ENCODE peak calls at places on chromosomes 16 and 17, in four cellular contexts. Z, G, U and X are unnamed samples.

GRCh38 chr16:54280751-54281150 is 5.8 kb downstream of the IRX3 start:
- DNase-seq in G (peak), Z (no peak), U (no peak), X (no peak)

GRCh38 chr17:56863974-56864373 is 30.0 kb downstream of the DGKE start:
- DNase-seq in G (no peak), U (no peak), Z (no peak), X (no peak)

GRCh38 chr17:80785477-80786178 is 206.0 kb upstream of the CHMP6 start:
- DNase-seq in U (no peak), G (no peak), Z (no peak), X (no peak)

GRCh38 chr16:10859650-10860049 is 17.4 kb upstream of the CIITA start:
- DNase-seq in U (no peak), G (no peak), Z (no peak), X (no peak)

GRCh38 chr16:86929149-86929871 is 351.0 kb downstream of the FOXL1 start:
- DNase-seq in U (no peak), G (peak), Z (peak), X (no peak)

GRCh38 chr16:56301391-56301850 is 110.1 kb downstream of the GNAO1 start:
- DNase-seq in Z (peak), G (no peak), U (no peak), X (no peak)

GRCh38 chr16:86718118-86718517 is 139.8 kb downstream of the FOXL1 start:
- DNase-seq in G (no peak), Z (no peak), U (no peak), X (no peak)

GRCh38 chr17:77493901-77494663 is 353.3 kb downstream of the SEC14L1 start:
- DNase-seq in U (peak), G (no peak), Z (no peak), X (no peak)

GRCh38 chr17:44767493-44767892 is 8.7 kb downstream of the ADAM11 start:
- DNase-seq in U (no peak), G (no peak), Z (no peak), X (no peak)

GRCh38 chr17:7750321-7750821 is 32.8 kb downstream of the DNAH2 start:
- DNase-seq in U (no peak), Z (peak), G (no peak), X (no peak)

GRCh38 chr17:31688704-31689103 is 170.3 kb downstream of the COPRS start:
- DNase-seq in U (no peak), Z (no peak), G (no peak), X (no peak)

GRCh38 chr17:76532072-76532651 is 5.3 kb downstream of the CYGB start:
- DNase-seq in U (no peak), Z (peak), G (no peak), X (no peak)

GRCh38 chr16:83946781-83947566 is 6.1 kb upstream of the OSGIN1 start:
- DNase-seq in U (no peak), Z (no peak), G (no peak), X (no peak)

GRCh38 chr16:15726715-15727114 is 76.7 kb downstream of the NDE1 start:
- DNase-seq in G (no peak), U (no peak), Z (no peak), X (no peak)

GRCh38 chr17:75632428-75632827 is 806 bp upstream of the SMIM5 start:
- DNase-seq in G (no peak), U (no peak), Z (no peak), X (no peak)

GRCh38 chr17:50952889-50953288 is 86.7 kb upstream of the TOB1 start:
- DNase-seq in G (no peak), U (no peak), Z (no peak), X (peak)

GRCh38 chr16:82535262-82535661 is 91.5 kb upstream of the CDH13 start:
- DNase-seq in Z (no peak), G (no peak), U (no peak), X (no peak)

GRCh38 chr17:4840893-4841242 is 7.7 kb downstream of the MINK1 start:
- DNase-seq in Z (no peak), G (no peak), U (no peak), X (no peak)

GRCh38 chr16:65757064-65757463 is 609.4 kb upstream of the CDH5 start:
- DNase-seq in G (no peak), U (no peak), Z (peak), X (no peak)

GRCh38 chr17:75088465-75088895 is 726 bp downstream of the SLC16A5 start:
- DNase-seq in U (no peak), Z (no peak), G (no peak), X (no peak)

GRCh38 chr17:37079735-37080134 is 131.0 kb downstream of the AATF start:
- DNase-seq in U (no peak), G (no peak), Z (peak), X (no peak)

GRCh38 chr16:65546353-65546791 is 424.5 kb upstream of the CDH11 start:
- DNase-seq in Z (peak), G (no peak), U (no peak), X (no peak)

GRCh38 chr16:10332301-10332700 is 53.6 kb upstream of the ATF7IP2 start:
- DNase-seq in Z (no peak), G (no peak), U (no peak), X (no peak)

GRCh38 chr17:60496051-60496450 is 30.0 kb downstream of the APPBP2 start:
- DNase-seq in Z (no peak), G (no peak), U (no peak), X (no peak)

GRCh38 chr17:81401727-81402529 is 6.7 kb downstream of the BAHCC1 start:
- DNase-seq in Z (peak), U (peak), G (no peak), X (no peak)

GRCh38 chr16:79768594-79768993 is 168.1 kb upstream of the MAF start:
- DNase-seq in Z (no peak), G (no peak), U (no peak), X (no peak)

GRCh38 chr17:75549246-75550138 is 24.0 kb downstream of the LLGL2 start:
- DNase-seq in G (no peak), U (no peak), Z (no peak), X (peak)

GRCh38 chr16:84438971-84439696 is 65.3 kb downstream of the MEAK7 start:
- DNase-seq in G (no peak), U (no peak), Z (no peak), X (no peak)

GRCh38 chr17:27319536-27320221 is 25.8 kb downstream of the WSB1 start:
- DNase-seq in Z (peak), U (no peak), G (peak), X (no peak)

GRCh38 chr16:27224271-27224737 is 21.0 kb downstream of the KDM8 start:
- DNase-seq in G (no peak), U (no peak), Z (no peak), X (no peak)

GRCh38 chr16:27226476-27226875 is 23.1 kb downstream of the KDM8 start:
- DNase-seq in U (no peak), Z (no peak), G (no peak), X (no peak)

GRCh38 chr16:27224741-27225300 is 21.5 kb downstream of the KDM8 start:
- DNase-seq in Z (no peak), U (no peak), G (no peak), X (no peak)

GRCh38 chr16:27226976-27227705 is 23.8 kb downstream of the KDM8 start:
- DNase-seq in Z (no peak), U (no peak), G (no peak), X (no peak)

GRCh38 chr16:27225536-27226360 is 22.4 kb downstream of the KDM8 start:
- DNase-seq in U (no peak), Z (no peak), G (no peak), X (no peak)
- TF ChIP-seq CTCF in U (no peak), Z (no peak), G (no peak), X (no peak)

GRCh38 chr17:561118-561517 is 153.5 kb downstream of the VPS53 start:
- DNase-seq in Z (peak), U (no peak), G (no peak), X (no peak)

GRCh38 chr17:564526-564925 is 150.1 kb downstream of the VPS53 start:
- DNase-seq in G (no peak), Z (no peak), U (no peak), X (no peak)

GRCh38 chr17:563646-564045 is 151.0 kb downstream of the VPS53 start:
- DNase-seq in Z (no peak), G (no peak), U (no peak), X (no peak)

GRCh38 chr17:562174-562573 is 152.5 kb downstream of the VPS53 start:
- DNase-seq in U (no peak), G (no peak), Z (peak), X (no peak)

DNA sequence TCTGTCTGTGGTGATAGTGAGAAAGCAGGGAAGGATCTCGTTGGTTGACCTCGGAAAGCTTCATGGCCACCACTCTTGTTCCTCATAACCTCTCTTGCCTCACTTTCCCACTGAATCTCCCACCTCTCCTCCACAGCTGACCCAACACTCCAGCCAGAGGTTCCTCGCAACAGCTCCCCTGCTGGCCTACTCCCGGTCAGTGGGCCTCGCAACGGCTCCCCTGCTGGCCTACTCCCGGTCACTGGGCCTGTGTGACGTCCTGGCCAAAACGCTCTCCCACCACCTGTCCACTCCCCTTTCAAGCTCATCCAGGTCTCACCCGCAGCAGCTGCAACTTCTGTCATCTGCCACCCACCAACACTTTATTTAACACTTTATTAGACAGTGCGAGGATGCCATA is 149.1 kb downstream of the VPS53 start:
- DNase-seq in G (no peak), Z (no peak), U (no peak), X (no peak)
- TF ChIP-seq CTCF in G (no peak), Z (peak), U (no peak), X (no peak)

DNA sequence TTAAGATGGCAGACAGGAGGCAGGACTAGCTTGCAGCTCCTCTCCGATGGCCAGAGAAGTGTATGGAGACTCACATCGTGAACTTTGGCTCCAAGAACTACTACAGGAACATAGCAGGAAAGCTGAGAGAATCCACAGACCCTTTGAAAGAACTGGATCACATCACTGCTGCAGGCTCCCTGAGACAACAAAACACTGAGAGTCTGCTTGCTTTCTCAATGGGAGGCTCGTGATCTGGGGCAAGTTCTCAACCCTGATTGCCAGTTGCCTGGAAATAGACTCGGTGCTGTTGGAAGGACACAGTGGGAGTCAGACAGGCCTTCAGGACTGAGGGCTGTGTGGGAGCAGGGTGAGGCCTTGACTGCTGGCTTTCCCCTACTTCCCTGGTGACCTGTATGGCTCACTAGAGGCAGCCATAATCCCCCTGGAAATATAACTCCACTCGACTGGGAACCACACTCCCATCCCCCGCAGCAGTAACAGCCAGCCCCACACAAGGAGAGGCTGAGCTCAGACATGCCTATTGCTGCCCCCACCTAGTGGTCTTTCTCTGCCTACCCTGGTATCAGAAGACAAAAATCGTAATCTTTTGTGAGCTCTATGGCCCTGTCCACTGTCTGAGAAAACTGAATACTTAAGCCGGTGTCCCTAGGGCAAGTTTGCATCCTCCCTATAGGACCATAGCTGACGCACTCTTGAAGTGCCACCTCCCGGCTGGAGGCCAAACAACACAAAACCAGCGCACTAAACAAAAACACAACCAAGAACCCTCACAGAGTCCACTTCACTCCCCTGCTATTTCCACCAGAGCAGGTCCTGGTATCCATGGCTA is 238.4 kb downstream of the CEP112 start:
- DNase-seq in Z (no peak), G (no peak), U (no peak), X (no peak)
- TF ChIP-seq CTCF in Z (no peak), G (no peak), U (no peak), X (no peak)

GRCh38 chr17:66522591-66523272 is 220.3 kb downstream of the PRKCA start:
- DNase-seq in G (no peak), Z (no peak), U (no peak), X (no peak)

GRCh38 chr17:66520986-66521385 is 218.6 kb downstream of the PRKCA start:
- DNase-seq in Z (no peak), U (no peak), G (no peak), X (no peak)

GRCh38 chr17:66525338-66525737 is 222.9 kb downstream of the PRKCA start:
- DNase-seq in U (no peak), Z (no peak), G (no peak), X (no peak)

GRCh38 chr17:66524848-66525247 is 222.4 kb downstream of the PRKCA start:
- DNase-seq in Z (no peak), U (no peak), G (no peak), X (no peak)

GRCh38 chr17:66523378-66524174 is 221.2 kb downstream of the PRKCA start:
- DNase-seq in U (no peak), G (no peak), Z (no peak), X (no peak)
- TF ChIP-seq CTCF in U (no peak), G (no peak), Z (no peak), X (no peak)

DNA sequence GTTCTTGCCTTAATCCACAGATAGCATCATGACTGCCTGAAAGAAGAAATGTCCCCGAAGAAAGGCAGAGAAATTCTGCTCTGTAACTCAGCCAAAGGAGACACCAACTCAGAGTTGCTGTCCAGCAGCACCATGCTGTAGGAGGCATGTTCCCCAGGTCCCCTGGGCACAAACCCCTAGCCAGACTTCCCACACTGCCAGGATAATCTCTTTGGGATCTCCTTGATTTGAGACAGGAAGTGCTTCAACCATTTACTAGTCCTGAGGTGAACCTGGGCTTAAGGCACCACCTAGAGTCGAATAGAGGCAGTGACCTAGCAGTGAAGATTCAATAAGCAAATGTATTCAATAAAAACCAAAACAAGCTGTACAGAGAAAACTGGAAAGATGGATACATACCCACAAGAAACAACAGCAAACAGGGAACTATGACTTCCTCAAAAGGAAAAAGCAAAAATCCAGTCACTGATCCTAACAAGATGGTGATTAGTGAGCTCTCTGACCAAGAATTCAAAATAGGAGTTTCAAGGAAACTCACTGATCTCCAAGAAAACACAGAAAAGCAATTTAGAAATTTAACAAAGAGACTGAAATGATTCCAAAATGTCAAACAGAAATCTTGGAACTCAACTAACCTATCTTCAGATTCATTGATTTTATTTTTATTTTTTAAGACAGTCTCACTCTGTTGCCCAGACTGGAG is 5.7 kb downstream of the OR4D2 start:
- DNase-seq in U (peak), G (no peak), Z (peak), X (no peak)
- TF ChIP-seq CTCF in U (peak), G (no peak), Z (peak), X (peak)

DNA sequence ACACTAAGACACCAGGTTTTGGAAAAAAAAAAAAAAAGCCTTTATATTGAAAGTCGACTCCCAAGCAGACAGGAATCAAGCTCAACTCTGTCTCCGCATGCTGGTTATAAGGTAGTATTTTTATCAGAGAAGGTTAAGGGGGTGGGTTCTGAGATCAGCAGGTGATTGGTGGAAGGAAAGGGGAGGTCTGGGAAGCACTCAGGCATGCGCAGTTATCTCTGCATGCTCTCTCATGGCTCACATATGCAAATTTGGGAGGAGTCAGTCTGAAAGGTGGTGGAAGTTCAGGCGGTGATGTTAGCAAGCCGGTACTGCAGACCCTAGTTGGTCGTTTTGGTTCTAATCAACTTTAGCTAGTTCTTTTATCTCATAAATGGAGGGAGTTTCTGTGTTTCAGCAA is 357.6 kb upstream of the C16orf82 start:
- DNase-seq in G (no peak), U (no peak), Z (no peak), X (no peak)
- TF ChIP-seq CTCF in G (no peak), U (no peak), Z (no peak), X (no peak)

GRCh38 chr17:34614698-34615097 is 35.3 kb downstream of the TMEM132E start:
- DNase-seq in G (no peak), Z (no peak), U (no peak), X (no peak)
- TF ChIP-seq CTCF in G (no peak), Z (no peak), U (no peak), X (no peak)